ENCODE peak calls at places on chromosomes 2 and 18, in six cellular contexts. I is gastrocnemius medialis, R is lung, A is AG10803, Y is right cardiac atrium, S is cardiac muscle cell. X is an unnamed sample.

GRCh38 chr2:66534461-66534860 is 99.5 kb downstream of the MEIS1 start:
- DNase-seq in I (no peak), R (no peak), A (no peak), Y (no peak), S (no peak), X (no peak)

GRCh38 chr2:219633276-219634065 is 6.0 kb downstream of the SLC4A3 start:
- DNase-seq in I (no peak), R (no peak), A (no peak), Y (peak; percentile 55), S (no peak), X (no peak)

GRCh38 chr2:215748446-215748845 is 264.9 kb downstream of the MREG start:
- DNase-seq in I (peak; percentile 28), R (no peak), A (peak; percentile 53), Y (peak; percentile 75), S (no peak), X (no peak)

GRCh38 chr2:172783091-172783898 is 47.6 kb downstream of the RAPGEF4 start:
- DNase-seq in I (no peak), R (no peak), A (peak; percentile 96), Y (no peak), S (peak; percentile 91), X (peak; percentile 20)

GRCh38 chr18:58847383-58848071 is 17.1 kb upstream of the ZNF532 start:
- DNase-seq in I (peak; percentile 49), R (no peak), A (no peak), Y (peak; percentile 74), S (no peak), X (no peak)

GRCh38 chr2:97988722-97989121 is 7.0 kb downstream of the TMEM131 start:
- DNase-seq in I (no peak), R (no peak), A (peak; percentile 10), Y (no peak), S (peak; percentile 26), X (no peak)

GRCh38 chr2:99780276-99780675 is 290.5 kb upstream of the REV1 start:
- DNase-seq in I (no peak), R (no peak), A (no peak), Y (no peak), S (no peak), X (no peak)

GRCh38 chr2:70718736-70719135 is 49.3 kb downstream of the ADD2 start:
- DNase-seq in I (no peak), R (no peak), A (no peak), Y (no peak), S (no peak), X (no peak)

GRCh38 chr2:174048238-174048637 is 83.1 kb upstream of the SP3 start:
- DNase-seq in I (no peak), R (no peak), A (no peak), Y (no peak), S (no peak), X (no peak)

GRCh38 chr2:67854798-67855197 is 208.0 kb downstream of the C1D start:
- DNase-seq in I (no peak), R (no peak), A (no peak), Y (no peak), S (no peak), X (no peak)

GRCh38 chr2:216328347-216328746 is 43.9 kb downstream of the MARCHF4 start:
- DNase-seq in I (no peak), R (no peak), A (no peak), Y (no peak), S (peak; percentile 61), X (no peak)

GRCh38 chr2:128411431-128411830 is 92.8 kb upstream of the HS6ST1 start:
- DNase-seq in I (no peak), R (peak; percentile 16), A (no peak), Y (no peak), S (no peak), X (no peak)

GRCh38 chr2:239648607-239649006 is 247.8 kb upstream of the HDAC4 start:
- DNase-seq in I (no peak), R (no peak), A (no peak), Y (no peak), S (no peak), X (no peak)

GRCh38 chr2:203631068-203631757 is 75.2 kb upstream of the CD28 start:
- DNase-seq in I (no peak), R (no peak), A (peak; percentile 81), Y (no peak), S (no peak), X (no peak)

GRCh38 chr2:74507926-74508520 is 528 bp upstream of the PCGF1 start:
- DNase-seq in I (no peak), R (no peak), A (peak; percentile 82), Y (peak; percentile 77), S (peak; percentile 58), X (no peak)

GRCh38 chr2:102147935-102148334 is 5.4 kb downstream of the IL1R1 start:
- DNase-seq in I (peak; percentile 59), R (no peak), A (peak; percentile 21), Y (no peak), S (peak; percentile 88), X (no peak)

GRCh38 chr2:73415906-73416305 is 30.3 kb downstream of the ALMS1 start:
- DNase-seq in I (no peak), R (no peak), A (peak; percentile 15), Y (no peak), S (peak; percentile 0), X (no peak)

GRCh38 chr18:24930974-24931373 is 421.0 kb downstream of the ZNF521 start:
- DNase-seq in I (no peak), R (no peak), A (no peak), Y (no peak), S (no peak), X (peak; percentile 15)
- H3K4me3 ChIP-seq in I (no peak overlapping the region), R (no peak overlapping the region), A (no peak overlapping the region), Y (no peak overlapping the region), S (no peak overlapping the region), X (no peak overlapping the region)

GRCh38 chr2:176213406-176213805 is 24.9 kb downstream of the HOXD1 start:
- DNase-seq in I (no peak), R (no peak), A (no peak), Y (no peak), S (no peak), X (no peak)
- H3K4me3 ChIP-seq in I (no peak overlapping the region), R (no peak overlapping the region), A (no peak overlapping the region), Y (no peak overlapping the region), S (no peak overlapping the region), X (no peak overlapping the region)

GRCh38 chr2:1742300-1742679 is 2.0 kb downstream of the PXDN start:
- DNase-seq in I (no peak), R (peak; percentile 7), A (no peak), Y (no peak), S (no peak), X (no peak)
- H3K4me3 ChIP-seq in I (peak overlapping the region; percentile 69), R (no peak overlapping the region), A (peak overlapping the region; percentile 70), Y (peak overlapping the region; percentile 91), S (peak overlapping the region; percentile 85), X (peak overlapping the region; percentile 68)

GRCh38 chr2:138782378-138782777 is 2.2 kb upstream of the NXPH2 start:
- DNase-seq in I (no peak), R (no peak), A (no peak), Y (no peak), S (no peak), X (no peak)

GRCh38 chr2:138780451-138780880 is 276 bp upstream of the NXPH2 start:
- DNase-seq in I (no peak), R (no peak), A (no peak), Y (no peak), S (no peak), X (no peak)

GRCh38 chr2:138777996-138778395 is 2.2 kb downstream of the NXPH2 start:
- DNase-seq in I (no peak), R (no peak), A (peak; percentile 17), Y (no peak), S (peak; percentile 39), X (no peak)

GRCh38 chr2:138780908-138781307 is 718 bp upstream of the NXPH2 start:
- DNase-seq in I (no peak), R (no peak), A (no peak), Y (no peak), S (no peak), X (no peak)

DNA sequence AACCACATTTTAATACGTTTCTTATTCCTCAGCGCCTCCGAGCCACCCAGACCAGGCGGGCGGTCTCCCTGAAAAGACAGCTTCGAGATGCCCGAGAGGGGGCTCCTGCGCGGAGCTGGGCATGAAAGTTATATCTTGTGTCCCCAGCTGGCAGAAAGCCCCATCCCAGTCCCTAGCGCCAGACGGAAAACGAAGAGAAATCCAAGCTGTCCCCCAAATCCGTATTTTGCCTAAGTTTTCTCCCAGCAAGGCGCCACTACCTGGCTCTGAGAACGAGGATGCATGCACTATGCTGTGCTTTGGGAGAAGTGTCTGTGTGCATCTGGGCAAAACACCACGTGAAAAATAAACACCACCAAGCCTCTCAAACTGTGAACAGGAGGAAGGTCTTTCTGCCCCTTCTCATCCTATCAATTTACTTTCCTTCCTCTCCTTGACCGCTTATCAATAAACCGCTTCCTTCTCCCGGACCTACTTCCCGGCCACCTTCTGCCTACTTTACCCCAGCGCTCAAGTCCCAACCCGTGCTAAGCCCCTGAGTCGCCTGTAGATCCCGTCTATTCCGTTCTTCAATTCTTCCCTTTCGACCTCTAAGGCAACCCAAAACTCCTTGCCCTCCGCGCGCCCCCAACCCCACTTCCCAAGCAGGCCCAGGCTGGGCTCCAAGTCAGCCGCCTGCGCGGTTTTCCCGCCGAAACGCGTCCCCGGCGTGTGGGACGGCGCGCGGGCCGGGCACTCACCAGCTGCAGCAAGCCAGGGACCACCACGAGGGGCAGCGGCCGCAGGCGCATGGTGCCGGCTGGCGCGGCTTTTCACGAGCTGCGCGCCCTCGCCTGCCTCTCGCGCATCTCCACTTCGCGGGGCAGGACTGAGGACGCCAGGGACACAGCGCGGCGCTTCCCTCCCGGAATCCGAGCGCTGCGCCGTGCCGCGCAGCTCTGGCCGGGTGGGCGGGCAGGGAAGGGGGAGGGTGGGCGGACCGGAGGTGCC is at the start of gene NXPH2:
- DNase-seq in I (no peak), R (no peak), A (no peak), Y (peak; percentile 46), S (peak; percentile 9), X (no peak)
- H3K4me3 ChIP-seq in I (peak within 1 kb of the TSS; percentile 33), R (no peak within 1 kb of the TSS), A (no peak within 1 kb of the TSS), Y (peak within 1 kb of the TSS; percentile 61), S (peak within 1 kb of the TSS; percentile 50), X (peak within 1 kb of the TSS; percentile 14)

DNA sequence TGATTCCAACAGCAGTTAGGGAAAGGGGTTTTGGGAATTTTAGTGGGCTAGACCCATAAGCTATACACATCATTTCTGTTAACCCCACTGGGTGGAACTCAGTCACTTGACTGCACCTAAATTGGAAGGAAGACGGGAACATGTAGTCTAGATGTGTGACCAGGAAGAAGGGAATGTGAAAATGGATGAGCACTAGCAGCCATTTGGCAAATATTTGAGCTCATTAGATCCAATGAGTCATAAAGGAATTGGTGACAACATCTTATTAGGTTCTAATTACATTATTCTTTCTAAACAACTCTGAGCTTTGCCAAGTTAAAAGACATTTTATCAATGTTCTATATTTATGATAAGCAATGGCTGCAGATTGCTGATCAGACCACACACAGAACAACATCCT is 400.6 kb downstream of the IRS1 start:
- DNase-seq in I (no peak), R (no peak), A (peak; percentile 17), Y (no peak), S (no peak), X (no peak)
- H3K4me3 ChIP-seq in I (no peak overlapping the region), R (no peak overlapping the region), A (no peak overlapping the region), Y (no peak overlapping the region), S (no peak overlapping the region), X (no peak overlapping the region)